ENCODE peak calls at places on chromosome 15, in six cellular contexts. U, X, F, V, S and R are unnamed samples.

GRCh38 chr15:67771201-67771600 is 54.1 kb upstream of the SKOR1 start:
- DNase-seq in U (no peak), X (no peak), F (no peak), V (no peak), S (no peak), R (no peak)

GRCh38 chr15:95375281-95375680 is 955.2 kb upstream of the NR2F2 start:
- DNase-seq in U (no peak), X (no peak), F (no peak), V (no peak), S (no peak), R (no peak)

GRCh38 chr15:40932625-40933519 is 3.7 kb downstream of the DLL4 start:
- DNase-seq in U (no peak), X (peak), F (no peak), V (no peak), S (no peak), R (no peak)

GRCh38 chr15:61116830-61117229 is 112.3 kb downstream of the RORA start:
- DNase-seq in U (no peak), X (no peak), F (no peak), V (no peak), S (no peak), R (no peak)

GRCh38 chr15:31523027-31523654 is 196.5 kb downstream of the KLF13 start:
- DNase-seq in U (no peak), X (no peak), F (no peak), V (no peak), S (no peak), R (no peak)

GRCh38 chr15:31108836-31109235 is 7.3 kb upstream of the TRPM1 start:
- DNase-seq in U (no peak), X (no peak), F (no peak), V (no peak), S (no peak), R (no peak)

GRCh38 chr15:63986185-63986680 is 60.1 kb downstream of the DAPK2 start:
- DNase-seq in U (no peak), X (no peak), F (no peak), V (no peak), S (no peak), R (no peak)

GRCh38 chr15:78179286-78179840 is 30.2 kb downstream of the IDH3A start:
- DNase-seq in U (no peak), X (no peak), F (no peak), V (no peak), S (no peak), R (no peak)

GRCh38 chr15:68820205-68820588 is 498 bp downstream of the ANP32A start:
- DNase-seq in U (peak), X (peak), F (peak), V (no peak), S (peak), R (no peak)

GRCh38 chr15:74238984-74239645 is 3.0 kb downstream of the CCDC33 start:
- DNase-seq in U (no peak), X (no peak), F (no peak), V (no peak), S (no peak), R (no peak)

GRCh38 chr15:63473999-63474809 is 30.2 kb upstream of the USP3 start:
- DNase-seq in U (peak), X (peak), F (no peak), V (no peak), S (peak), R (peak)

GRCh38 chr15:70159397-70160009 is 61.8 kb upstream of the TLE3 start:
- DNase-seq in U (no peak), X (no peak), F (no peak), V (no peak), S (no peak), R (no peak)

GRCh38 chr15:54803987-54804386 is 392.8 kb downstream of the RSL24D1 start:
- DNase-seq in U (no peak), X (no peak), F (no peak), V (no peak), S (no peak), R (no peak)

GRCh38 chr15:63892794-63893441 is 59.2 kb upstream of the HERC1 start:
- DNase-seq in U (no peak), X (no peak), F (no peak), V (no peak), S (peak), R (no peak)

GRCh38 chr15:74782596-74783071 is 754 bp downstream of the CSK start:
- DNase-seq in U (no peak), X (no peak), F (no peak), V (no peak), S (no peak), R (no peak)

GRCh38 chr15:70777156-70777926 is 14.0 kb upstream of the UACA start:
- DNase-seq in U (no peak), X (no peak), F (no peak), V (no peak), S (no peak), R (no peak)

GRCh38 chr15:33207646-33208045 is 13.1 kb upstream of the FMN1 start:
- DNase-seq in U (no peak), X (no peak), F (no peak), V (no peak), S (no peak), R (no peak)

GRCh38 chr15:69697913-69698312 is 245.3 kb downstream of the RPLP1 start:
- DNase-seq in U (no peak), X (no peak), F (no peak), V (no peak), S (no peak), R (no peak)

GRCh38 chr15:80582816-80583423 is 112.2 kb upstream of the ABHD17C start:
- DNase-seq in U (no peak), X (no peak), F (no peak), V (no peak), S (no peak), R (no peak)

GRCh38 chr15:39118510-39118909 is 462.4 kb upstream of the THBS1 start:
- DNase-seq in U (no peak), X (peak), F (peak), V (no peak), S (no peak), R (no peak)

GRCh38 chr15:68730491-68731317 is 90.0 kb downstream of the ANP32A start:
- DNase-seq in U (no peak), X (peak), F (peak), V (peak), S (no peak), R (no peak)

GRCh38 chr15:79977431-79977940 is 6.5 kb upstream of the BCL2A1 start:
- DNase-seq in U (peak), X (no peak), F (no peak), V (no peak), S (no peak), R (no peak)

GRCh38 chr15:75640483-75641175 is 605 bp upstream of the IMP3 start:
- DNase-seq in U (no peak), X (peak), F (no peak), V (peak), S (peak), R (no peak)

GRCh38 chr15:40471778-40472130 is 970 bp downstream of the CHST14 start:
- DNase-seq in U (peak), X (peak), F (no peak), V (no peak), S (no peak), R (no peak)

GRCh38 chr15:75662823-75663519 is 15.3 kb downstream of the SNX33 start:
- DNase-seq in U (no peak), X (no peak), F (no peak), V (no peak), S (no peak), R (no peak)

GRCh38 chr15:42059661-42060476 is 34.5 kb downstream of the PLA2G4D start:
- DNase-seq in U (peak), X (peak), F (peak), V (peak), S (peak), R (peak)

GRCh38 chr15:60408438-60409105 is 10.8 kb upstream of the ANXA2 start:
- DNase-seq in U (no peak), X (peak), F (peak), V (no peak), S (no peak), R (no peak)

GRCh38 chr15:99135194-99135593 is 30.3 kb downstream of the SYNM start:
- DNase-seq in U (no peak), X (peak), F (no peak), V (no peak), S (no peak), R (no peak)

GRCh38 chr15:52349062-52349700 is 53.6 kb upstream of the MYO5C start:
- DNase-seq in U (no peak), X (no peak), F (no peak), V (no peak), S (no peak), R (peak)

GRCh38 chr15:59322056-59322755 is 50.5 kb downstream of the MYO1E start:
- DNase-seq in U (no peak), X (no peak), F (no peak), V (no peak), S (no peak), R (no peak)

GRCh38 chr15:59174846-59175831 is 31.5 kb upstream of the LDHAL6B start:
- DNase-seq in U (no peak), X (peak), F (no peak), V (peak), S (peak), R (peak)

GRCh38 chr15:36529296-36530011 is 50.0 kb upstream of the CDIN1 start:
- DNase-seq in U (no peak), X (no peak), F (no peak), V (no peak), S (no peak), R (no peak)

GRCh38 chr15:24075420-24076089 is 388.4 kb upstream of the NDN start:
- DNase-seq in U (no peak), X (peak), F (no peak), V (no peak), S (no peak), R (no peak)

GRCh38 chr15:20658024-20658423 is 116.4 kb upstream of the GOLGA6L6 start:
- DNase-seq in U (no peak), X (no peak), F (no peak), V (no peak), S (no peak), R (no peak)

GRCh38 chr15:100918690-100919480 is at the start of gene LRRK1:
- DNase-seq in U (peak), X (peak), F (peak), V (no peak), S (no peak), R (no peak)